ENCODE peak calls at places on chromosome 14, in eight cellular contexts. One of them, this sample, is unnamed.

GRCh38 chr14:22390824-22391461 is 198.1 kb downstream of the DAD1 start:
- DNase-seq in SW480: no peak
- DNase-seq in HCEC 1CT: no peak
- DNase-seq in retinal pigment epithelial cell: no peak
- DNase-seq in pancreas: no peak
- DNase-seq in natural killer cell: no peak
- DNase-seq in NCI-H510A treated with DMSO at 0.1 percent for 48 hours: no peak
- DNase-seq in stromal cell of bone marrow: no peak
- DNase-seq in this sample: no peak

GRCh38 chr14:68047910-68048309 is 228.3 kb downstream of the RAD51B start:
- DNase-seq in pancreas: no peak
- DNase-seq in NCI-H510A treated with DMSO at 0.1 percent for 48 hours: no peak
- DNase-seq in SW480: no peak
- DNase-seq in retinal pigment epithelial cell: no peak
- DNase-seq in stromal cell of bone marrow: peak
- DNase-seq in HCEC 1CT: peak
- DNase-seq in natural killer cell: no peak
- DNase-seq in this sample: no peak

GRCh38 chr14:98103705-98104104 is 1168.3 kb downstream of the BCL11B start:
- DNase-seq in HCEC 1CT: no peak
- DNase-seq in NCI-H510A treated with DMSO at 0.1 percent for 48 hours: no peak
- DNase-seq in retinal pigment epithelial cell: no peak
- DNase-seq in pancreas: no peak
- DNase-seq in natural killer cell: no peak
- DNase-seq in SW480: no peak
- DNase-seq in stromal cell of bone marrow: no peak
- DNase-seq in this sample: no peak

GRCh38 chr14:72736791-72737559 is 156.9 kb downstream of the DPF3 start:
- DNase-seq in pancreas: no peak
- DNase-seq in retinal pigment epithelial cell: no peak
- DNase-seq in NCI-H510A treated with DMSO at 0.1 percent for 48 hours: no peak
- DNase-seq in stromal cell of bone marrow: no peak
- DNase-seq in SW480: no peak
- DNase-seq in natural killer cell: no peak
- DNase-seq in HCEC 1CT: no peak
- DNase-seq in this sample: no peak

GRCh38 chr14:69043007-69043444 is 63.9 kb upstream of the ACTN1 start:
- DNase-seq in natural killer cell: no peak
- DNase-seq in pancreas: peak
- DNase-seq in SW480: no peak
- DNase-seq in NCI-H510A treated with DMSO at 0.1 percent for 48 hours: no peak
- DNase-seq in retinal pigment epithelial cell: no peak
- DNase-seq in stromal cell of bone marrow: no peak
- DNase-seq in HCEC 1CT: no peak
- DNase-seq in this sample: peak

GRCh38 chr14:92832137-92832700 is 38.1 kb downstream of the GOLGA5 start:
- DNase-seq in retinal pigment epithelial cell: no peak
- DNase-seq in HCEC 1CT: no peak
- DNase-seq in NCI-H510A treated with DMSO at 0.1 percent for 48 hours: no peak
- DNase-seq in pancreas: no peak
- DNase-seq in stromal cell of bone marrow: no peak
- DNase-seq in SW480: no peak
- DNase-seq in natural killer cell: no peak
- DNase-seq in this sample: no peak

GRCh38 chr14:65142429-65142828 is 40.1 kb upstream of the MAX start:
- DNase-seq in retinal pigment epithelial cell: no peak
- DNase-seq in pancreas: no peak
- DNase-seq in stromal cell of bone marrow: no peak
- DNase-seq in HCEC 1CT: no peak
- DNase-seq in SW480: no peak
- DNase-seq in natural killer cell: no peak
- DNase-seq in NCI-H510A treated with DMSO at 0.1 percent for 48 hours: no peak
- DNase-seq in this sample: no peak

GRCh38 chr14:36271222-36271621 is 49.2 kb downstream of the MBIP start:
- DNase-seq in stromal cell of bone marrow: no peak
- DNase-seq in natural killer cell: no peak
- DNase-seq in HCEC 1CT: no peak
- DNase-seq in retinal pigment epithelial cell: no peak
- DNase-seq in NCI-H510A treated with DMSO at 0.1 percent for 48 hours: no peak
- DNase-seq in pancreas: no peak
- DNase-seq in SW480: no peak
- DNase-seq in this sample: peak

GRCh38 chr14:103027451-103027850 is 29.9 kb downstream of the CDC42BPB start:
- DNase-seq in stromal cell of bone marrow: no peak
- DNase-seq in natural killer cell: no peak
- DNase-seq in HCEC 1CT: no peak
- DNase-seq in NCI-H510A treated with DMSO at 0.1 percent for 48 hours: no peak
- DNase-seq in retinal pigment epithelial cell: no peak
- DNase-seq in pancreas: no peak
- DNase-seq in SW480: no peak
- DNase-seq in this sample: no peak

GRCh38 chr14:105491366-105492006 is 440 bp downstream of the TEDC1 start:
- DNase-seq in SW480: peak
- DNase-seq in HCEC 1CT: peak
- DNase-seq in NCI-H510A treated with DMSO at 0.1 percent for 48 hours: no peak
- DNase-seq in stromal cell of bone marrow: no peak
- DNase-seq in pancreas: peak
- DNase-seq in retinal pigment epithelial cell: no peak
- DNase-seq in natural killer cell: peak
- DNase-seq in this sample: peak

GRCh38 chr14:93857500-93857899 is 69.2 kb upstream of the PRIMA1 start:
- DNase-seq in SW480: no peak
- DNase-seq in retinal pigment epithelial cell: no peak
- DNase-seq in stromal cell of bone marrow: no peak
- DNase-seq in pancreas: no peak
- DNase-seq in NCI-H510A treated with DMSO at 0.1 percent for 48 hours: no peak
- DNase-seq in natural killer cell: no peak
- DNase-seq in HCEC 1CT: no peak
- DNase-seq in this sample: no peak

GRCh38 chr14:37894463-37894862 is 299.0 kb downstream of the TTC6 start:
- DNase-seq in SW480: no peak
- DNase-seq in pancreas: no peak
- DNase-seq in HCEC 1CT: no peak
- DNase-seq in natural killer cell: no peak
- DNase-seq in NCI-H510A treated with DMSO at 0.1 percent for 48 hours: no peak
- DNase-seq in retinal pigment epithelial cell: no peak
- DNase-seq in stromal cell of bone marrow: no peak
- DNase-seq in this sample: no peak

GRCh38 chr14:31966896-31967668 is 110.0 kb upstream of the ARHGAP5 start:
- DNase-seq in HCEC 1CT: no peak
- DNase-seq in SW480: no peak
- DNase-seq in natural killer cell: no peak
- DNase-seq in stromal cell of bone marrow: no peak
- DNase-seq in NCI-H510A treated with DMSO at 0.1 percent for 48 hours: no peak
- DNase-seq in retinal pigment epithelial cell: no peak
- DNase-seq in pancreas: no peak
- DNase-seq in this sample: no peak

This sample was measured in MV-4-11.